ENCODE peak calls at places on chromosomes 12 and 14, in five cellular contexts. U, Z, A, W and B are unnamed samples.

GRCh38 chr14:99568567-99569560 is 35.1 kb downstream of the CCDC85C start:
- DNase-seq in Z (peak), U (peak), A (no peak), W (no peak), B (no peak)

GRCh38 chr14:49995162-49995561 is 102.3 kb downstream of the ARF6 start:
- DNase-seq in A (no peak), U (peak), W (no peak), Z (no peak), B (no peak)

GRCh38 chr12:108332791-108333382 is 6.2 kb downstream of the CMKLR1 start:
- DNase-seq in Z (no peak), W (peak), U (peak), A (peak), B (no peak)

GRCh38 chr14:59690426-59690825 is 113.8 kb upstream of the CCDC175 start:
- DNase-seq in U (no peak), Z (no peak), W (no peak), A (no peak), B (no peak)

GRCh38 chr14:96177766-96178377 is 26.8 kb upstream of the BDKRB2 start:
- DNase-seq in A (no peak), U (peak), W (no peak), Z (no peak), B (no peak)

GRCh38 chr12:85621041-85621440 is 215.2 kb downstream of the RASSF9 start:
- DNase-seq in U (no peak), W (no peak), Z (no peak), A (no peak), B (no peak)

GRCh38 chr12:112680993-112681392 is 110.6 kb upstream of the RPH3A start:
- DNase-seq in U (no peak), Z (no peak), A (no peak), W (no peak), B (no peak)

GRCh38 chr12:12714276-12715001 is 2.7 kb upstream of the CDKN1B start:
- DNase-seq in U (peak), A (no peak), W (no peak), Z (no peak), B (peak)

GRCh38 chr14:54669759-54670630 is 103.1 kb downstream of the SAMD4A start:
- DNase-seq in U (peak), A (no peak), W (no peak), Z (peak), B (no peak)

GRCh38 chr14:103537175-103537990 is 8.4 kb downstream of the TRMT61A start:
- DNase-seq in W (no peak), Z (no peak), U (no peak), A (no peak), B (no peak)

GRCh38 chr12:52061470-52062166 is 8.2 kb upstream of the ATG101 start:
- DNase-seq in W (peak), A (no peak), U (no peak), Z (no peak), B (peak)

GRCh38 chr12:103114296-103115055 is 157.0 kb downstream of the ASCL1 start:
- DNase-seq in W (no peak), Z (no peak), U (no peak), A (no peak), B (peak)

GRCh38 chr12:54629925-54630324 is 4.8 kb downstream of the LACRT start:
- DNase-seq in W (no peak), Z (no peak), A (no peak), U (no peak), B (no peak)

GRCh38 chr12:86233126-86233525 is 23.1 kb downstream of the MGAT4C start:
- DNase-seq in A (no peak), W (no peak), U (no peak), Z (no peak), B (no peak)

GRCh38 chr14:32826404-32827082 is 112.1 kb upstream of the NPAS3 start:
- DNase-seq in Z (no peak), U (peak), W (peak), A (no peak), B (peak)